ENCODE peak calls at places on chromosomes 7 and 10, in four cellular contexts. H, X, G and T are unnamed samples.

GRCh38 chr7:149872419-149873073 is 1.2 kb upstream of the ATP6V0E2 start:
- DNase-seq in H (peak), X (peak), G (peak), T (peak)

GRCh38 chr7:2251841-2252771 is 10.1 kb downstream of the NUDT1 start:
- DNase-seq in H (no peak), X (no peak), G (no peak), T (no peak)

GRCh38 chr7:150631084-150631824 is 931 bp downstream of the GIMAP6 start:
- DNase-seq in H (no peak), X (no peak), G (no peak), T (no peak)

GRCh38 chr10:117552156-117552620 is 9.6 kb downstream of the EMX2 start:
- DNase-seq in H (no peak), X (no peak), G (no peak), T (no peak)

GRCh38 chr10:70666960-70667798 is 5.1 kb upstream of the ADAMTS14 start:
- DNase-seq in H (no peak), X (no peak), G (peak), T (no peak)

GRCh38 chr10:70905071-70906021 is 17.0 kb upstream of the PCBD1 start:
- DNase-seq in H (no peak), X (no peak), G (no peak), T (no peak)

GRCh38 chr10:132515811-132516726 is 21.5 kb upstream of the INPP5A start:
- DNase-seq in H (no peak), X (no peak), G (no peak), T (no peak)

GRCh38 chr7:45897042-45897690 is 8.9 kb downstream of the IGFBP1 start:
- DNase-seq in H (peak), X (no peak), G (no peak), T (no peak)

GRCh38 chr7:41886257-41886905 is 183.5 kb upstream of the INHBA start:
- DNase-seq in H (peak), X (no peak), G (no peak), T (no peak)

GRCh38 chr10:112775347-112775746 is 174.7 kb upstream of the TCF7L2 start:
- DNase-seq in H (peak), X (peak), G (no peak), T (peak)

GRCh38 chr10:22619111-22619510 is 95.3 kb downstream of the PIP4K2A start:
- DNase-seq in H (no peak), X (no peak), G (no peak), T (no peak)

GRCh38 chr10:33117816-33118215 is 159.8 kb upstream of the ITGB1 start:
- DNase-seq in H (no peak), X (no peak), G (no peak), T (no peak)

GRCh38 chr10:118259288-118259906 is 82.7 kb downstream of the FAM204A start:
- DNase-seq in H (peak), X (peak), G (peak), T (peak)

GRCh38 chr10:112973805-112974204 is 23.8 kb downstream of the TCF7L2 start:
- DNase-seq in H (no peak), X (no peak), G (no peak), T (no peak)

GRCh38 chr7:77442631-77443420 is 26.7 kb upstream of the GSAP start:
- DNase-seq in H (peak), X (no peak), G (no peak), T (no peak)
- TF ChIP-seq BHLHE40 in H (no peak), X (no peak), G (no peak), T (no peak)

DNA sequence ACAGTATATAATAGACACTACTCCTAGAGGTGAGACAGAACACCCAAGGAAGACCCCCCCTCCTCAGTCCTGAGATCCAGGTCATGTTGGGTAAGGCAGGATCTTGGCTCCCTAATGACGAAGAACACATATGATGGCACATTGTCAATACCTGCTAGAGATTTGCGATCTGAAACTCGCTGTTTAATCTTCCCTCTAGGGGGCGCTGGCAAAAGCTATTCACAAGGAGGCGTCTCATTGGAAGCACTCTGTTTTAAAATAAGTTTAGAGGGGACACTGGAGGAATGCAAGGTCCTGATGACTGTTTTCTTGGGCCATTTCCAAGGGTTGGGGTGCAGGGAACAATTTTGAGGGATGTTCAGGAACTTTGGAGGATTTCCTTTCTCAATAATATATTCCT is 1013.7 kb upstream of the MBL2 start:
- DNase-seq in H (no peak), X (peak), G (peak), T (no peak)
- TF ChIP-seq MAFK in H (no peak), X (no peak), G (no peak), T (no peak)

DNA sequence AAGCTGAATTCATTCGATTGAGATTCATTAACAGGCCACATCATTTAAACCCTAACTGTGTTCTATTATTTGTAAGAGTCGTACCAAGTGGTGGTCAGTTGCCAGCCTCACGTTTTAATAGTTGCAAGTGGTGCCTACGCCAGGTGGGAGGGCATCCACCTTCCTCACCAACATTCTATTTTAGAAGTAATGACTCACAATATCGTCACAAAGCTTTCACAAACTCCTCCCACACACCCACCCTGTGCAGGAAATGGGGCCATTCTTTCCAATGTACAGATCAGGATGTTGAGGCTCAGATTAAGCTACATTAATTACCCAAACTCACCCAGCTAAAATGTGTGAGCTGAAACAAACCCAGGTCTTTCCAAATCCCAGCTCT is 77.3 kb upstream of the SAMD8 start:
- DNase-seq in H (no peak), X (no peak), G (no peak), T (no peak)
- TF ChIP-seq BHLHE40 in H (no peak), X (no peak), G (no peak), T (no peak)

GRCh38 chr7:157339777-157340677 is 3.2 kb downstream of the DNAJB6 start:
- DNase-seq in H (peak), X (peak), G (peak), T (peak)
- TF ChIP-seq MAFK in H (no peak), X (no peak), G (peak), T (no peak)

DNA sequence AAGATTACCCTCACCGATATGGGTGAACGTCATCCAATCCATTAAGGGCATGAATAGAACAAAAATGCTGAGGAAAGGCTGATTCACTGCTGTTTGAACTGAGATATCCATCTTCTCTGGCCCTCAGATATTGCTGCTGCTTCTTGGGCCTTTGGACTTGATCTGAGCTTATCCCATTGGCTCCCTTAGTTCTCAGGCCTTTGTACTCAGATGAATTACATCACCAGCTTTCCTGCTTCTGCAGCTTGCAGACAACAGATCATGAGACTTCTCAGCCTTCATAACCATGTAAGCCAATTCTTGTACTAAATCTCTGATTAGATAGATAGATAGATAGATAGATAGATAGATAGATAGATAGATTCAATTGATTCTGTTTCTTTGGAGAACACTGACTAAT is 40.2 kb downstream of the CYCS start:
- DNase-seq in H (no peak), X (no peak), G (no peak), T (no peak)
- TF ChIP-seq BHLHE40 in H (no peak), X (no peak), G (no peak), T (no peak)

GRCh38 chr10:110123594-110123993 is 83.8 kb upstream of the MXI1 start:
- DNase-seq in H (no peak), X (no peak), G (no peak), T (no peak)
- TF ChIP-seq MAFK in H (no peak), X (peak), G (no peak), T (peak)

GRCh38 chr7:23022258-23022745 is 8.4 kb upstream of the HYCC1 start:
- DNase-seq in H (peak), X (no peak), G (no peak), T (no peak)
- TF ChIP-seq BHLHE40 in H (peak), X (no peak), G (no peak), T (no peak)

DNA sequence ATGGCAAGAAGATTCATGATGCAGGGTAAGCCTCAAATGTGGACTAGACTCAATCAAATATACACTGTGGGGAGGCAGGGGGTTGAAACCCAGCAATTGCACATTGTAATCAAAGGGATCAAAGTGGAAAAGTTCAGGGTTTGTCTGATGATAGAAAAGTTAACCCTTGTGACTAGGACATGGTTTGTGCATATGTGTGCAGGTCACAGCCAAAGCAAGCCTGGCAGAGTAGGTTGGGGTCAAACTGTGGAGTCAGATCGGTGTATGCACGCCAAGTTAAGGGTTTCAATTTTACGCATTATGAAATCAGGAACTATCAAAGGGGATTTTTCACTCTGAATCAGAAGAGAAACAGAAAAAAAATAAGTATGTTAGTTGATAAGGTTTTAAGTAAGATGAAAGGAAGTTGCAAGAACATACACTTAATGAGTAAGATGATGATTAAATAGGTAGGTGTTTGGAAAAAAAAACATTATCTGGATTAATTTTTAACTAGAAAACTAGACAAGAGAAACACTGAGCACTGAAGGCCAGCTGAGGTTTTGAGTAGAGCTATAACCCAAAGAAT is 188.3 kb downstream of the DGKB start:
- DNase-seq in H (no peak), X (no peak), G (no peak), T (no peak)
- TF ChIP-seq MAFK in H (no peak), X (no peak), G (no peak), T (no peak)